ENCODE peak calls at places on chromosomes 7 and 10, in ten cellular contexts. Z is NCI-H345, L is A549, K is NCI-H446, T is renal cortical epithelial cell, Y is ureter, J is fibroblast of mammary gland, R is T-helper 1 cell, P is germinal center, D is heart left ventricle. O is an unnamed sample.

GRCh38 chr7:107711301-107711700 is 32.6 kb upstream of the CBLL1 start:
- DNase-seq in Z (no peak), L (no peak), K (no peak), T (no peak), Y (no peak), J (peak; percentile 38), R (no peak), P (no peak), D (no peak), O (no peak)

GRCh38 chr7:27944626-27945025 is 204.7 kb downstream of the TAX1BP1 start:
- DNase-seq in Z (no peak), L (no peak), K (peak; percentile 8), T (no peak), Y (no peak), J (peak; percentile 54), R (no peak), P (no peak), D (no peak), O (no peak)

GRCh38 chr10:103794996-103795395 is 60.4 kb downstream of the SH3PXD2A start:
- DNase-seq in Z (no peak), L (no peak), K (no peak), T (no peak), Y (no peak), J (no peak), R (no peak), P (no peak), D (no peak), O (no peak)

GRCh38 chr7:4939971-4940720 is 18.8 kb downstream of the MMD2 start:
- DNase-seq in Z (no peak), L (no peak), K (no peak), T (no peak), Y (no peak), J (no peak), R (no peak), P (no peak), D (no peak), O (no peak)

GRCh38 chr7:115015619-115016018 is 93.7 kb downstream of the MDFIC start:
- DNase-seq in Z (no peak), L (peak; percentile 15), K (no peak), T (peak; percentile 33), Y (no peak), J (peak; percentile 53), R (no peak), P (no peak), D (no peak), O (peak; percentile 30)

GRCh38 chr7:135385209-135385608 is 124.7 kb downstream of the CNOT4 start:
- DNase-seq in Z (no peak), L (no peak), K (no peak), T (peak; percentile 46), Y (no peak), J (peak; percentile 74), R (no peak), P (no peak), D (peak; percentile 48), O (no peak)

GRCh38 chr10:103678104-103678526 is 177.3 kb downstream of the SH3PXD2A start:
- DNase-seq in Z (no peak), L (no peak), K (no peak), T (peak; percentile 59), Y (peak; percentile 82), J (peak; percentile 99), R (peak; percentile 89), P (peak; percentile 89), D (peak; percentile 91), O (peak; percentile 80)

GRCh38 chr10:19993714-19994343 is 177.6 kb downstream of the PLXDC2 start:
- DNase-seq in Z (no peak), L (no peak), K (no peak), T (peak; percentile 72), Y (no peak), J (peak; percentile 28), R (no peak), P (no peak), D (no peak), O (no peak)

GRCh38 chr10:119306514-119306951 is 99.2 kb downstream of the GRK5 start:
- DNase-seq in Z (no peak), L (peak; percentile 85), K (no peak), T (peak; percentile 9), Y (no peak), J (no peak), R (peak; percentile 68), P (peak; percentile 94), D (no peak), O (peak; percentile 87)

GRCh38 chr10:125707852-125708468 is 11.5 kb upstream of the EDRF1 start:
- DNase-seq in Z (no peak), L (peak; percentile 80), K (no peak), T (peak; percentile 89), Y (no peak), J (peak; percentile 22), R (no peak), P (no peak), D (no peak), O (no peak)

GRCh38 chr7:101733713-101734475 is 83.5 kb upstream of the CUX1 start:
- DNase-seq in Z (no peak), L (no peak), K (peak; percentile 44), T (peak; percentile 70), Y (no peak), J (peak; percentile 14), R (no peak), P (no peak), D (no peak), O (peak; percentile 42)